ENCODE peak calls at places on chromosomes 3 and 15, in five cellular contexts. K is activated naive CD4-positive, alpha-beta T cell; H is Daoy; T is stimulated activated CD4-positive, alpha-beta T cell treated with anti-CD3 and anti-CD28 coated beads, Interleukin-12 subunit alpha, Interleukin-12 subunit beta, amount 100 ng/mL, for 24 hours; C is WTC11. S is an unnamed sample.

GRCh38 chr3:190721330-190721729 is 141.2 kb downstream of the GMNC start:
- DNase-seq in K (no peak), H (no peak), T (no peak), C (no peak), S (no peak)

GRCh38 chr3:195823998-195824397 is 12.3 kb upstream of the MUC4 start:
- DNase-seq in K (no peak), H (peak; percentile 55), T (no peak), C (no peak), S (no peak)

GRCh38 chr3:8201011-8201410 is 300.6 kb upstream of the LMCD1 start:
- DNase-seq in K (no peak), H (no peak), T (no peak), C (no peak), S (no peak)

GRCh38 chr3:187748050-187748481 is 2.8 kb upstream of the BCL6 start:
- DNase-seq in K (peak; percentile 86), H (peak; percentile 83), T (peak; percentile 80), C (peak; percentile 99), S (no peak)

GRCh38 chr3:30233924-30234666 is 372.3 kb upstream of the TGFBR2 start:
- DNase-seq in K (no peak), H (no peak), T (no peak), C (no peak), S (no peak)

GRCh38 chr15:64841258-64842098 is at the start of gene PLEKHO2:
- DNase-seq in K (peak; percentile 91), H (peak; percentile 95), T (peak; percentile 64), C (peak; percentile 98), S (peak; percentile 18)

GRCh38 chr15:95987886-95988573 is 342.5 kb upstream of the NR2F2 start:
- DNase-seq in K (no peak), H (no peak), T (no peak), C (peak; percentile 29), S (no peak)

GRCh38 chr15:64093627-64094417 is at the start of gene CIAO2A:
- DNase-seq in K (peak; percentile 76), H (peak; percentile 98), T (peak; percentile 90), C (peak; percentile 95), S (peak; percentile 37)

GRCh38 chr3:33046521-33046920 is 50.4 kb downstream of the GLB1 start:
- DNase-seq in K (no peak), H (no peak), T (no peak), C (no peak), S (no peak)

GRCh38 chr15:77181305-77182074 is 110.6 kb upstream of the TSPAN3 start:
- DNase-seq in K (no peak), H (no peak), T (no peak), C (no peak), S (no peak)

GRCh38 chr3:117454236-117454635 is 744.7 kb downstream of the TUSC7 start:
- DNase-seq in K (no peak), H (no peak), T (no peak), C (no peak), S (no peak)

S was measured in cortex of kidney.